ENCODE peak calls at places on chromosome 13, in seven cellular contexts. E, L, I, B, D, W and S are unnamed samples.

GRCh38 chr13:20672772-20673171 is 30.7 kb upstream of the IL17D start:
- DNase-seq in E (no peak), L (no peak), I (peak), B (no peak), D (no peak), W (no peak), S (no peak)

GRCh38 chr13:113187263-113187669 is 21.2 kb downstream of the PCID2 start:
- DNase-seq in E (peak), L (no peak), I (peak), B (peak), D (peak), W (peak), S (peak)

GRCh38 chr13:44313674-44314073 is 60.0 kb upstream of the SERP2 start:
- DNase-seq in E (no peak), L (no peak), I (peak), B (no peak), D (no peak), W (no peak), S (peak)

GRCh38 chr13:40786568-40786996 is 2.8 kb upstream of the SLC25A15 start:
- DNase-seq in E (no peak), L (no peak), I (peak), B (no peak), D (no peak), W (no peak), S (no peak)

GRCh38 chr13:100808330-100808729 is 133.7 kb upstream of the TMTC4 start:
- DNase-seq in E (no peak), L (no peak), I (no peak), B (no peak), D (no peak), W (no peak), S (no peak)

GRCh38 chr13:51764184-51765141 is 39.5 kb downstream of the DHRS12 start:
- DNase-seq in E (peak), L (peak), I (peak), B (no peak), D (peak), W (peak), S (peak)

GRCh38 chr13:38141792-38142191 is 207.9 kb upstream of the UFM1 start:
- DNase-seq in E (no peak), L (no peak), I (peak), B (no peak), D (no peak), W (no peak), S (no peak)

GRCh38 chr13:31072041-31072440 is 89.7 kb downstream of the HSPH1 start:
- DNase-seq in E (no peak), L (no peak), I (peak), B (no peak), D (no peak), W (no peak), S (peak)

GRCh38 chr13:39217471-39217870 is 179.2 kb downstream of the NHLRC3 start:
- DNase-seq in E (no peak), L (no peak), I (no peak), B (no peak), D (no peak), W (no peak), S (no peak)

GRCh38 chr13:32426191-32426980 is 1.5 kb downstream of the N4BP2L1 start:
- DNase-seq in E (no peak), L (peak), I (no peak), B (no peak), D (no peak), W (no peak), S (no peak)

GRCh38 chr13:30108216-30108912 is 199.0 kb downstream of the KATNAL1 start:
- DNase-seq in E (no peak), L (no peak), I (no peak), B (no peak), D (no peak), W (no peak), S (no peak)

GRCh38 chr13:40772765-40773473 is 1.9 kb upstream of the MRPS31 start:
- DNase-seq in E (no peak), L (no peak), I (no peak), B (no peak), D (no peak), W (no peak), S (no peak)

GRCh38 chr13:112572408-112572807 is 15.5 kb downstream of the TUBGCP3 start:
- DNase-seq in E (no peak), L (no peak), I (peak), B (no peak), D (no peak), W (no peak), S (no peak)

GRCh38 chr13:107157272-107157671 is 589.3 kb upstream of the ARGLU1 start:
- DNase-seq in E (no peak), L (no peak), I (peak), B (no peak), D (no peak), W (no peak), S (no peak)

GRCh38 chr13:113360446-113360845 is 3.5 kb downstream of the GRTP1 start:
- DNase-seq in E (no peak), L (no peak), I (no peak), B (no peak), D (peak), W (no peak), S (no peak)

GRCh38 chr13:24279267-24279666 is 30.1 kb upstream of the C1QTNF9 start:
- DNase-seq in E (peak), L (no peak), I (no peak), B (no peak), D (no peak), W (no peak), S (no peak)

GRCh38 chr13:32033744-32034143 is 2.2 kb downstream of the FRY start:
- DNase-seq in E (no peak), L (no peak), I (no peak), B (no peak), D (no peak), W (no peak), S (no peak)

GRCh38 chr13:99206226-99206625 is 5.6 kb downstream of the UBAC2 start:
- DNase-seq in E (no peak), L (no peak), I (no peak), B (no peak), D (no peak), W (no peak), S (no peak)

GRCh38 chr13:27401210-27401609 is 23.2 kb upstream of the GTF3A start:
- DNase-seq in E (no peak), L (no peak), I (no peak), B (no peak), D (no peak), W (no peak), S (no peak)

GRCh38 chr13:41645313-41645712 is 188.0 kb downstream of the RGCC start:
- DNase-seq in E (no peak), L (no peak), I (peak), B (no peak), D (peak), W (peak), S (peak)

GRCh38 chr13:19961924-19962323 is 3.4 kb downstream of the ZMYM2 start:
- DNase-seq in E (no peak), L (no peak), I (peak), B (no peak), D (no peak), W (no peak), S (no peak)

GRCh38 chr13:100753391-100753790 is 78.8 kb upstream of the TMTC4 start:
- DNase-seq in E (no peak), L (no peak), I (no peak), B (no peak), D (no peak), W (no peak), S (no peak)

GRCh38 chr13:48928781-48929430 is 46.8 kb upstream of the FNDC3A start:
- DNase-seq in E (no peak), L (no peak), I (no peak), B (no peak), D (no peak), W (no peak), S (no peak)

GRCh38 chr13:44272692-44273091 is 100.9 kb upstream of the SERP2 start:
- DNase-seq in E (no peak), L (no peak), I (peak), B (no peak), D (no peak), W (peak), S (peak)

GRCh38 chr13:97493471-97493870 is 59.5 kb downstream of the RAP2A start:
- DNase-seq in E (no peak), L (no peak), I (peak), B (no peak), D (no peak), W (no peak), S (no peak)

GRCh38 chr13:80755925-80756324 is 415.0 kb upstream of the SPRY2 start:
- DNase-seq in E (no peak), L (no peak), I (no peak), B (no peak), D (no peak), W (no peak), S (no peak)

GRCh38 chr13:29059837-29060236 is 239.7 kb downstream of the MTUS2 start:
- DNase-seq in E (no peak), L (no peak), I (no peak), B (no peak), D (no peak), W (no peak), S (no peak)

GRCh38 chr13:41019027-41019487 is at the start of gene ELF1:
- DNase-seq in E (peak), L (peak), I (peak), B (no peak), D (no peak), W (peak), S (no peak)

GRCh38 chr13:47146991-47147783 is 250.3 kb upstream of the HTR2A start:
- DNase-seq in E (no peak), L (no peak), I (no peak), B (no peak), D (no peak), W (no peak), S (no peak)

GRCh38 chr13:43686557-43686956 is 100.2 kb downstream of the ENOX1 start:
- DNase-seq in E (no peak), L (no peak), I (peak), B (no peak), D (peak), W (peak), S (peak)

GRCh38 chr13:48131481-48131992 is 36.6 kb upstream of the MED4 start:
- DNase-seq in E (no peak), L (no peak), I (no peak), B (no peak), D (no peak), W (no peak), S (no peak)

GRCh38 chr13:25232937-25233515 is 54.3 kb downstream of the MTMR6 start:
- DNase-seq in E (no peak), L (no peak), I (peak), B (no peak), D (no peak), W (no peak), S (peak)

GRCh38 chr13:44015133-44015532 is 135.4 kb downstream of the LACC1 start:
- DNase-seq in E (no peak), L (no peak), I (no peak), B (no peak), D (no peak), W (no peak), S (no peak)

GRCh38 chr13:76048126-76048525 is 412.0 kb downstream of the LMO7 start:
- DNase-seq in E (no peak), L (no peak), I (no peak), B (no peak), D (no peak), W (no peak), S (no peak)

GRCh38 chr13:112567161-112567862 is 20.6 kb downstream of the TUBGCP3 start:
- DNase-seq in E (no peak), L (no peak), I (no peak), B (no peak), D (no peak), W (no peak), S (no peak)

GRCh38 chr13:53408847-53409568 is 380.4 kb downstream of the OLFM4 start:
- DNase-seq in E (no peak), L (no peak), I (no peak), B (no peak), D (no peak), W (no peak), S (no peak)

GRCh38 chr13:53408306-53408705 is 379.7 kb downstream of the OLFM4 start:
- DNase-seq in E (no peak), L (no peak), I (no peak), B (no peak), D (no peak), W (no peak), S (no peak)

GRCh38 chr13:53411443-53411842 is 382.8 kb downstream of the OLFM4 start:
- DNase-seq in E (no peak), L (no peak), I (no peak), B (no peak), D (no peak), W (no peak), S (no peak)

DNA sequence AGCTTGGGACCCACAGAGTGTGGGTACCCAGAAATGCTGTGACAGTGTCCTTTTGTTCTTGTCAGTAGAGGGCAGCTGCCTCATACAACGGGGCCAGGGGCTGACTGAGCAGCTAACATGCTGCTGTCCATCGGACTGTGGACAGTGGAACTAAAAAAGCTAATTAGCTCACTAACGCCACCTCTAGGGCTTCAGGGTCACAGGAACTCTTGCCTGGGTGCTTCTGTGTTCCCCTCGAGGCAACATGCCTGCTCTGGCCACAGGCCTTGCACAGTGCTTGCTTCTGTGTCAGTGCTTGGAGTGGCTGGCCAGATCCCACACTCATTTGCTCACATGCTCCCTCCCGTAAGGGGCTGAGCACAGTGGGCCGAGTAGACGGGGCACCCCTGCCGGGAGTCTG is 377.0 kb downstream of the OLFM4 start:
- DNase-seq in E (no peak), L (no peak), I (no peak), B (no peak), D (no peak), W (no peak), S (no peak)
- TF ChIP-seq CTCF in E (no peak), L (no peak), I (no peak), B (no peak), D (no peak), W (no peak), S (no peak)

DNA sequence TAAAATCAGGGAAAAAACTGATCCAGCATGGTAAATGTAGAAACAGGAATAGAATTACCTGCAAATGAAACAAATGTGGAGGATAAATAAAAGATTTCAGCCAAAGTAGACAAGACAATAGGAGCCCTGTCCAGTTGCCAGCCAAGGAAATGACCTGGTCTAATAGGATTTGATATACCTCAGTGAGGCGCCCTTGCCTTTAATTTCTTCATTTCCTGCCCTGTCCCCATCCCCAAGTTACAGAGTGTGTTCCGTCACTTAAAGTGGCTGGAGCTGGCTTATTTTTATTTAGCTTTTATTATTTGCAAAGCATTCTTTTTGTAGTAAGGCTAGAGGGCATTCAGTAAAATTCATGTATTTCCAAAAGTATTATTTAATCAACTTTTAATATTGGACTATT is 1022.0 kb downstream of the EFNB2 start:
- DNase-seq in E (no peak), L (no peak), I (no peak), B (no peak), D (no peak), W (no peak), S (no peak)
- TF ChIP-seq CTCF in E (no peak), L (no peak), I (no peak), B (no peak), D (no peak), W (no peak), S (no peak)

GRCh38 chr13:36850790-36851438 is 31.9 kb downstream of the RFXAP start:
- DNase-seq in E (no peak), L (no peak), I (peak), B (no peak), D (no peak), W (no peak), S (no peak)
- TF ChIP-seq CTCF in E (no peak), L (no peak), I (peak), B (no peak), D (no peak), W (peak), S (peak)

GRCh38 chr13:53200498-53201453 is 172.2 kb downstream of the OLFM4 start:
- DNase-seq in E (peak), L (no peak), I (peak), B (no peak), D (peak), W (no peak), S (no peak)

GRCh38 chr13:53204598-53204997 is 176.0 kb downstream of the OLFM4 start:
- DNase-seq in E (no peak), L (no peak), I (no peak), B (no peak), D (no peak), W (no peak), S (no peak)

GRCh38 chr13:53198699-53199098 is 170.1 kb downstream of the OLFM4 start:
- DNase-seq in E (no peak), L (no peak), I (no peak), B (no peak), D (no peak), W (no peak), S (no peak)

GRCh38 chr13:53200075-53200474 is 171.5 kb downstream of the OLFM4 start:
- DNase-seq in E (no peak), L (no peak), I (no peak), B (no peak), D (no peak), W (no peak), S (no peak)

DNA sequence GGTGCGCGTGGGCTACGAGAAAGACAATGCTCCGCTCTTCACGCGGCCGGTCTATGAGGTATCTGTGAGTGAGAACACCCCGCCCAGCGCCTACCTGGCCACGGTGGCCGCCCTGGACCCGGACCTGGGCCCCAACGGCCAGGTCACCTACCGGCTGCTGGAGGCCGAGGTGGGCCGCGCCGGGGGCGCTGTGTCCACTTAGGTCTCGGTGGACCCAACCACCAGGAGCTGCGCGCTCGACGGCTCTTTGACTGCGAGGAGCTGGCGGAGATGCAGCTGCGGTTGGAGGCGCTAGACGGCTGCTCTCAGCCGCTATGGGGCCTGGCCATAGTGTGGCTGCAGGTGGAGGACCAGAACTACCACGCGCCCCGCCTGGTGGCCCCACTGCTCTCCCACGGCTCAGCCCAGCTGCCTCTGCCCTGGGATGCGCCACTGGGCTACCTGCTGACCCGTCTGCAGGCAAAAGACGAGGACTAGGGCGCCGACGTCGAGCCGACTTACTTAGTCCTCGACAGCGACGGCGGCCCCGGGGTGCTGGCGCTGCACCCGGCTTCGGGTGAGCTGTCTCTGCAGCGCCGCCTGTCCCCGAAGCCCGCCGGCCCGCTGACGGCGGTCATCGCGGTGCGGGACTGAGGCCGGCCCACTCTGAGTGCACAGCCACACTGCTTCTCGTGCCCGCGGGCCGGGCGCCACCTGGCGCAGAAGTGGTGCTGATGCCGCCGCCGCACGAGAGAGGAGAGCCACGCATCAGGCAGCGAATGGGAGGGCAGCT is 173.0 kb downstream of the OLFM4 start:
- DNase-seq in E (no peak), L (no peak), I (no peak), B (no peak), D (no peak), W (no peak), S (no peak)
- TF ChIP-seq CTCF in E (no peak), L (no peak), I (no peak), B (no peak), D (peak), W (peak), S (peak)

GRCh38 chr13:109196896-109197295 is 567.5 kb downstream of the MYO16 start:
- DNase-seq in E (no peak), L (no peak), I (no peak), B (no peak), D (no peak), W (no peak), S (no peak)
- TF ChIP-seq CTCF in E (no peak), L (no peak), I (peak), B (peak), D (no peak), W (peak), S (peak)

DNA sequence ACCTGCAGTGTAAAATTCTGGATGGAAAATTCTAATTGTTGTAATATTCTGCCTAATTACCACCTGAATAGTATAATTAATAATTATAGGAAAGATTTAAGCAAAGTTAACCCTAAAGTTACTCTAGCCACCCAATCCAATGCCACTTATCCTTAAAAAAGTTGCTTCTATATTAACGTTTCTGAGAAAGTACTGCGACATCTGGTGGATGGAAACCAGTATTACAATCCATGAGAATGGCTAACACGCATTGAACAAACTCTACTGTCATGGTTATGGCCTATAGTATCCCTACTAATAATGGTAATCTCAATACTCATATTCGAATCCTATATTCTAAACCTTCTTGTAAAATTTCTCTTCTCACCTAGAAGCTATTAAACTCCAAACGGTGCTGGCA is 1551.8 kb downstream of the SLITRK1 start:
- DNase-seq in E (no peak), L (no peak), I (peak), B (no peak), D (no peak), W (no peak), S (no peak)
- TF ChIP-seq CTCF in E (no peak), L (no peak), I (peak), B (no peak), D (no peak), W (peak), S (peak)

DNA sequence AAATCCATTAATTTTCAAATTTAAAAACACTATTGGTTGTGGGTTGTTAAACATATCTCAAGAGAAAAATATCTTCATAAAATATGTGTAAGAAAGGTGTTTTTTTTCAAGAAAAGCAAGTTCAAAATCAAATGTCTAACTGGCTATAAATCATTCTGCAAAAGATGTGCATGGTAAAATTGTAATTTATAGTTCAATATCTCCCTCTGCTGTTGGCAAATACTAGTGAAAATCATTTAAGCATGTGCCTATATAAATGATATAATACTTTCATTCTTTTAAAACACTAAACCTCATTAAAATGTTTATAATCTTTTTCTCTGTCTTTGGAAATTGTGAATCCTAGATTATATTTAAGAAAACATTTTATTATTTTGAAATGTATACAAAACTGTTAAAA is 17.2 kb upstream of the SLITRK6 start:
- DNase-seq in E (no peak), L (no peak), I (peak), B (no peak), D (no peak), W (no peak), S (no peak)
- TF ChIP-seq CTCF in E (no peak), L (no peak), I (no peak), B (no peak), D (no peak), W (no peak), S (peak)

GRCh38 chr13:73782781-73783180 is 351.4 kb downstream of the KLF12 start:
- DNase-seq in E (no peak), L (no peak), I (no peak), B (no peak), D (no peak), W (peak), S (no peak)
- TF ChIP-seq CTCF in E (no peak), L (no peak), I (no peak), B (no peak), D (no peak), W (no peak), S (no peak)